ENCODE peak calls at places on chromosomes 6 and 20, in five cellular contexts. M is A549, J is fibroblast of mammary gland, S is fibroblast of pulmonary artery, C is tibial nerve. X is an unnamed sample.

GRCh38 chr20:12835999-12836398 is 172.8 kb upstream of the SPTLC3 start:
- DNase-seq in M (no peak), J (no peak), S (no peak), C (no peak), X (no peak)

GRCh38 chr20:20741067-20742045 is 28.9 kb upstream of the RALGAPA2 start:
- DNase-seq in M (no peak), J (no peak), S (no peak), C (no peak), X (no peak)

GRCh38 chr20:22581437-22582385 is 2.7 kb downstream of the FOXA2 start:
- DNase-seq in M (no peak), J (no peak), S (no peak), C (no peak), X (no peak)

GRCh38 chr6:129393659-129394058 is 316.3 kb downstream of the ARHGAP18 start:
- DNase-seq in M (no peak), J (no peak), S (no peak), C (no peak), X (no peak)

GRCh38 chr6:73382462-73383113 is 12.0 kb upstream of the DDX43 start:
- DNase-seq in M (no peak), J (peak), S (no peak), C (no peak), X (no peak)

GRCh38 chr6:14046476-14047068 is 71.0 kb upstream of the CD83 start:
- DNase-seq in M (peak), J (peak), S (peak), C (peak), X (no peak)

GRCh38 chr6:162489406-162489976 is 238.1 kb downstream of the PRKN start:
- DNase-seq in M (no peak), J (no peak), S (no peak), C (no peak), X (no peak)

GRCh38 chr20:61797200-61797599 is 268.5 kb downstream of the TAF4 start:
- DNase-seq in M (no peak), J (no peak), S (no peak), C (no peak), X (no peak)

GRCh38 chr20:45409531-45410272 is 1.6 kb downstream of the DBNDD2 start:
- DNase-seq in M (no peak), J (no peak), S (no peak), C (no peak), X (no peak)

GRCh38 chr20:63700199-63701050 is 4.0 kb downstream of the TNFRSF6B start:
- DNase-seq in M (no peak), J (no peak), S (no peak), C (no peak), X (no peak)

GRCh38 chr20:63525968-63526367 is 5.4 kb downstream of the PPDPF start:
- DNase-seq in M (no peak), J (no peak), S (no peak), C (no peak), X (no peak)

GRCh38 chr20:22582960-22583772 is 1.2 kb downstream of the FOXA2 start:
- DNase-seq in M (peak), J (no peak), S (no peak), C (no peak), X (no peak)

GRCh38 chr20:51469046-51469445 is 73.5 kb downstream of the NFATC2 start:
- DNase-seq in M (no peak), J (no peak), S (no peak), C (no peak), X (no peak)

GRCh38 chr6:140138311-140138994 is 764.0 kb upstream of the CITED2 start:
- DNase-seq in M (no peak), J (no peak), S (peak), C (no peak), X (no peak)

DNA sequence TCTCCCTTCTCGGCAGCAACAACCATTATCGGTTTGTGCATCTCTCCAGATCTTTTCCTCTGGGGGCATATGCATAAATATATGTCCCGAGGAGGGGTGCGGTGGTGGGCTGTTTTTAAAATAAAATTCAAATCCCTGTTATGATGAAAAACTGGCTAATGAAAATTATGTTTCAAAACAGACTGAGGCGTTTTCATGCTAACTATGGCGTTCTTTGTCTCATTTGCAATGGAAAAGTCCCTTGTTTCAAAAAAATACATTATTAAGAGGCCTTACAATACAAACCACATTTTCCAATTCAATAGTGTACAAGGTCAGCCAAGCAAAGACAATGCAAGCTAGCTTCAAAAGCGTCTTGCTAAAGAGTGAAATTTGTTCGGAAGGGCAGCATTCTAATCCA is 17.3 kb downstream of the APCDD1L start:
- DNase-seq in M (no peak), J (no peak), S (no peak), C (no peak), X (no peak)
- TF ChIP-seq CTCF in M (no peak), J (no peak), S (no peak), C (no peak), X (no peak)

DNA sequence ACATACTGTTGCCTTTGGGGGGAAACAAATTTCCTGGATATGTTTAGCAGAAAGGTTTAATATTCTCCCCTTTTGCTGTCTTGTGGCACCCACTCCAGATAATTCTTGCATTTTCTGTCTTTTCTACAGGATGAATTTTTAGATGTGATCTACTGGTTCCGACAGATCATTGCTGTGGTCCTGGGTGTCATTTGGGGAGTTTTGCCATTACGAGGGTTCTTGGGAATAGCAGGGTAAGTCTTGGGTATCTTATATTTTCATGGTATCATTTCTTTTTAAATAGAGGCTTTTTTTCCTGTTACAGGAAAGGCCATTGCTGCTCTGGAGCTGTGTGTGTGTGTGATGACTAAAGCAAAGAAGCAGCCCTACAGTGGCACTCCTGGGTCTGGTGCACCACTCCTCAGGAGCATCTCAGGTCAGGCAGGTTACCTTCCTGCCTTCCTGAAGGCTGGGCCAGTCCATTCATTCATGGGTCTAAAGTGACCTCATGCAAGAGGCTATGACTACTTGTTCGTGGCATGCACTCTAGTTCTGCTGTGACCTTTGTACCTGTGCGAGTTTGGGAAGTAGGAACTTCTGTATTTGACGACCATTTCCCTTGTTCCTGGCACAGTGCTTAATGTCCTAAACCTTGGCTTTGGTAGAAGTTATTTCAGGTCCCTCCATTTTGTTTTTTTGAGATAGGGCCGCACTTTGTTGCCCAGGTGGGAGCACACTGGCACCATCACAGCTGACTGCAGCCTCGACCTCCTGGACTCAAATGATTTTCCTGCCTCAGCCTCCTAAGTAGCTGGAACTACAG is 2.2 kb downstream of the RAB5IF start:
- DNase-seq in M (peak), J (no peak), S (no peak), C (no peak), X (no peak)
- H3K4me3 ChIP-seq in M (peak), J (no peak), S (peak), C (no peak), X (no peak)

GRCh38 chr20:49278817-49279676 is 1.2 kb upstream of the ZNFX1 start:
- DNase-seq in M (no peak), J (peak), S (no peak), C (no peak), X (no peak)
- TF ChIP-seq CTCF in M (no peak), J (no peak), S (no peak), C (no peak), X (no peak)

GRCh38 chr20:37567671-37568588 is 40.3 kb upstream of the BLCAP start:
- DNase-seq in M (no peak), J (no peak), S (peak), C (no peak), X (no peak)
- H3K4me3 ChIP-seq in M (no peak), J (no peak), S (no peak), C (no peak), X (no peak)

GRCh38 chr6:147806697-147807096 is 298.2 kb downstream of the SAMD5 start:
- DNase-seq in M (no peak), J (peak), S (no peak), C (no peak), X (no peak)
- TF ChIP-seq CTCF in M (no peak), J (no peak), S (no peak), C (no peak), X (no peak)

DNA sequence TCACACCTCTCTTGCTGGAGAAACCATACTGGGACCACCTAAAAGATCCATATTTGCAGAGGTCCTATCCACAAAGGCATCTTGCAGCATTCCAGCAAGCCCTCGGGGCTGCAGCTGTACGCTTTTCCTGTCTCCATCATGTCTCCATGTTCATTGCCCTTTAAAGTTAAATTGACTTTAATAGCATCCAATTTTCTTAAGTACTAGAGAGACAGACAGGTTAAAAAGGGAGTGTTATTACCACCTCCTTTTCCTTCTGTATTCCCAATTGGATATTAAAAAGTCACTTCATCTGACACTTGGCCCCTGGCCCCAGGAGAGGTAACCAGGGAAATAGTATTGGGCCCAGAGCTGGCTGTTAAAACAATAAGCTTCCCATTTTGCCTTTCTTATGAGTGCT is 178.6 kb downstream of the UNC5CL start:
- DNase-seq in M (no peak), J (no peak), S (no peak), C (no peak), X (no peak)
- H3K4me3 ChIP-seq in M (no peak), J (no peak), S (no peak), C (no peak), X (no peak)

GRCh38 chr6:137715589-137716045 is 151.4 kb upstream of the TNFAIP3 start:
- DNase-seq in M (no peak), J (no peak), S (no peak), C (no peak), X (no peak)

GRCh38 chr6:137722749-137723272 is 144.2 kb upstream of the TNFAIP3 start:
- DNase-seq in M (no peak), J (no peak), S (no peak), C (no peak), X (no peak)

GRCh38 chr6:137712587-137712986 is 154.5 kb upstream of the TNFAIP3 start:
- DNase-seq in M (no peak), J (no peak), S (no peak), C (no peak), X (no peak)

GRCh38 chr6:137711929-137712328 is 155.1 kb upstream of the TNFAIP3 start:
- DNase-seq in M (no peak), J (no peak), S (no peak), C (no peak), X (no peak)

DNA sequence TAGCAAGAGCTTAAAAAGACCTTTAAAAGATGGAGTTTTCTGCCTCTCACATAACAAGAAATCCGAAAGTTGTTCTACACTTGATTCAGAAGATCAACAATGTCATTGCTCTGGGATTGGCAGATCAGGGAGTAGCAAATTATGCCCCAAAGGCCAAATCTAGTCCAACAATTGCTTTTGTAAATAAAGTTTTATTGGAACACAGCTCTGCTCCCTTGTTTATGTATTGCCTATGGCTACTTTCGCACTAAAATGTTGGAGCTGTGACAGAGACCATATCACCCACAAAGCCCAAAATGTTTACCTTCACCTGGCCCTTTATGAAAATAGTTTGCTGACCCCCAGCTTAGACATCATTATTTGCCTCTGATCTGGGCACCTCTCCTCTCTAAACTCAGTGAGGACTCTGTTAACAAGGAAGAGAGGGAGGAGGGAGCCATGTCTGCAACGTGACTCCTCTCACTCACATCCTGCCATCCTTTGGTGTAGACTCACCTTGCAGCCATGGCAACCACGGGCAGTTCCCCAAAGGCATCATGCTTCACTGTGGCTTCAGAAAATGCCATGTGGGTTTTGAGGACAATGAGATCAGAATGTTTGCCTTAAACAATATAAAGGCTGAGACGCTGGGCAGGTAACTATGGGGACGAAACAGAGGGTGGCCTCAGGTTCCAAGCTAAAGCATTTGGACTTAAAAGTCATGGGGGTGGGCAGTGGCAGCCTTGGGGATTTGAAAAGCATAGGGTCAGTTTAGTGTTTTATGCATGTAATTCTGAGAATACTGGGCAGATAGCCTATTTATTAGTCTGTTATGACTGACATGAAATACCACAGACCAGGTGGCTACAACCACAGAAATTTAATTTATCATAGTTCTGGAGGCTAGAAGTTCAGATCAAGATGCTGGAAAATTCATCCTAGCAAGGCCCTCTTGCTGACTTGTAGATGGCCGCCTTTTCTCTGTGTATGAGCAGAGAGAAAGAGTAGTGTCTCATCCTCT is 149.7 kb upstream of the TNFAIP3 start:
- DNase-seq in M (no peak), J (no peak), S (no peak), C (no peak), X (no peak)
- TF ChIP-seq CTCF in M (no peak), J (no peak), S (no peak), C (no peak), X (no peak)

GRCh38 chr6:125750692-125751333 is 1.4 kb downstream of the HEY2 start:
- DNase-seq in M (no peak), J (no peak), S (no peak), C (no peak), X (no peak)

GRCh38 chr6:125753218-125753936 is 3.9 kb downstream of the HEY2 start:
- DNase-seq in M (no peak), J (peak), S (peak), C (no peak), X (no peak)

GRCh38 chr6:125749864-125750691 is 646 bp downstream of the HEY2 start:
- DNase-seq in M (no peak), J (no peak), S (no peak), C (no peak), X (no peak)

GRCh38 chr6:125752773-125753172 is 3.3 kb downstream of the HEY2 start:
- DNase-seq in M (no peak), J (no peak), S (no peak), C (no peak), X (no peak)

DNA sequence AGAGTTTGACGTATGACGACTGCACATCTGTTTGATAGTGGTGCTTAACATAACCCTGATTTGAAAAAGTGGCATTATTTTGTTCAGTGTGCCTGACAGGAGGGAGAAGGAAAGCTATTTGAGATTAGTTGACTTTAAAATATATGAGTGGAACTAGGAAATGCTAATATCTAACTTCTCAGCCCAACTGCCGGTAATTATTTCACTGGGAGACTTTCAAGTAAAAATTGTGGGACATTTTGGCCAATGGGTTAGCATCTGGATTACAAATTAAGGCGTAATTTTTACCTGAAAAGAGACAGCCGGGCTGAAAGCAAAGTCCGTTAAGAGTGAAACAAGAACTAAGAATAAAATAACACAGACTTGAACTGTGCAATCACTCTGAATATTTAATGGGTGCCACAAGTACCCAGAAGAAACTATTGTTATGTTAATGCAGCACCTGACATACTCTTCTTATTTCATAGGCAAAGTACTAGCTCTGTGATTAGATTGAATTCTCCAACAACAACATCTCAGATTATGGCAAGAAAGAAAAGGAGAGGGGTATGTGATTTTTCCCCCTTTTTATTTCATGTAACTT is 2.0 kb downstream of the HEY2 start:
- DNase-seq in M (no peak), J (no peak), S (no peak), C (no peak), X (no peak)
- H3K4me3 ChIP-seq in M (no peak), J (no peak), S (no peak), C (no peak), X (no peak)

DNA sequence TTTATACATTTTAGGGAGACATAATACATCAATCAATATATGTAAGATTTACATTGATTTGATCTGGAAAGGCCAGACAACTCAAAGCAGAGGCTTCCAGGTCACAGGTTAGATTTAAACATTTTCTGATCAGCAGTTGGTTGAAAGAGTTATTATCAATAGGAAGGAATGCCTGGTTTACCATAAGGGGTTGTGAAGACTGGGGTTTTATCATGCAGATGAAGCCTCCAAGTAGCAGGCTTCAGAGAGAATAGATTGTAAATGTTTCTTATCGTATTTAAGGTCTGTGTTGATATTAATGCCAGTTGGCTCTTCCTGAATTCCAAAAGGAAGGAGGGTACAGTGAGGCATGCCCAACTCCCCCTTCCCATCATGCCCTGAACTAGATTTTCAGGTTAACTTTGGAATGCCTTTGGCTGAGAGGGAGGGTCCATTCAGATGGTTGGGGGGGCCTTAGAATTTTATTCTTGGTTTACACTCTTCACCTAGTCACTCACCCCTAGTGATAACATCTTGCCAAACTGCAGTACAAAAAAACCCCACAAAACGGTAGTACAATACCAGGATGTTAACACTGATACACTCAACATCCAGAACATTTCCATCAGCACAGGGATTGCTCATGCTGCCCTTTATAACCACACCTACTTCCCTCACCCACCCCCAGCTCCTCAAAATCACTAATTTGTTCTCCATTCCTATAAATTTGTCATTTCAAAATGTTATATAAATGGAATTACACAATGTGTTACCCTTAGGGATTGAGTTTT is 259.6 kb upstream of the PLN start:
- DNase-seq in M (no peak), J (peak), S (peak), C (no peak), X (no peak)
- TF ChIP-seq CTCF in M (no peak), J (peak), S (peak), C (no peak), X (no peak)

GRCh38 chr6:127457444-127458064 is 1.6 kb downstream of the KIAA0408 start:
- DNase-seq in M (no peak), J (peak), S (peak), C (peak), X (peak)
- H3K4me3 ChIP-seq in M (no peak), J (no peak), S (peak), C (no peak), X (no peak)

X was measured in AG04449.